ENCODE peak calls at places on chromosomes 16 and 17, in nine cellular contexts. H, U, O, E, Z, C, Q, K and R are unnamed samples. For H3K4me1, the result is how much of the 10 kb centered on the place peaks cover.

GRCh38 chr17:83137523-83137922 is 58.1 kb downstream of the METRNL start:
- DNase-seq in C (no peak), Q (no peak), O (peak), K (no peak), H (no peak), Z (no peak), E (peak), U (no peak), R (no peak)

GRCh38 chr16:23518435-23518891 is 8.2 kb upstream of the GGA2 start:
- DNase-seq in U (no peak), H (no peak), E (no peak), Q (peak), K (no peak), C (no peak), O (no peak), Z (no peak), R (no peak)

GRCh38 chr16:7097537-7097936 is 235.1 kb upstream of the RBFOX1 start:
- DNase-seq in C (no peak), O (no peak), Q (no peak), U (no peak), H (no peak), E (no peak), Z (no peak), K (no peak), R (no peak)

GRCh38 chr16:75836377-75837010 is 110.2 kb upstream of the CPHXL start:
- DNase-seq in Z (no peak), C (no peak), U (no peak), Q (no peak), K (no peak), H (no peak), O (no peak), E (no peak), R (no peak)

GRCh38 chr16:86449377-86450095 is 60.8 kb upstream of the FOXF1 start:
- DNase-seq in C (no peak), U (no peak), O (no peak), E (no peak), Z (no peak), H (no peak), Q (no peak), K (no peak), R (no peak)

GRCh38 chr16:87416826-87417471 is 24.8 kb downstream of the MAP1LC3B start:
- DNase-seq in O (no peak), E (peak), C (peak), U (no peak), H (peak), K (no peak), Z (no peak), Q (peak), R (no peak)

GRCh38 chr17:55426851-55427586 is 5.4 kb upstream of the MMD start:
- DNase-seq in H (no peak), E (no peak), Q (no peak), O (no peak), K (no peak), Z (no peak), C (no peak), U (no peak), R (no peak)

GRCh38 chr16:70526403-70526802 is 2.8 kb downstream of the SF3B3 start:
- DNase-seq in K (no peak), H (no peak), C (no peak), Z (no peak), O (no peak), Q (peak), U (no peak), E (no peak), R (no peak)

GRCh38 chr16:154223-155030 is 2.0 kb downstream of the HBZ start:
- DNase-seq in O (no peak), E (no peak), U (no peak), K (peak), C (peak), H (peak), Z (no peak), Q (peak), R (no peak)

GRCh38 chr17:65154770-65155589 is 17.8 kb downstream of the RGS9 start:
- DNase-seq in Z (no peak), O (no peak), H (no peak), Q (peak), E (no peak), C (no peak), U (no peak), K (no peak), R (no peak)

GRCh38 chr17:48641541-48642058 is 15.4 kb upstream of the HOXB9 start:
- DNase-seq in K (peak), U (no peak), O (no peak), Q (no peak), C (peak), E (peak), Z (no peak), H (no peak), R (no peak)

GRCh38 chr16:87895641-87896141 is 26.4 kb upstream of the SLC7A5 start:
- DNase-seq in Z (no peak), K (no peak), Q (peak), C (no peak), U (no peak), O (no peak), E (no peak), H (no peak), R (no peak)

GRCh38 chr17:41667280-41668008 is 21.2 kb upstream of the EIF1 start:
- DNase-seq in H (no peak), C (no peak), Z (peak), Q (no peak), K (no peak), E (peak), O (no peak), U (no peak), R (no peak)

GRCh38 chr16:84785843-84786538 is 33.8 kb upstream of the CRISPLD2 start:
- DNase-seq in C (no peak), K (no peak), Z (no peak), U (no peak), O (peak), Q (no peak), H (peak), E (peak), R (peak)

GRCh38 chr17:73765824-73766563 is 121.7 kb upstream of the SDK2 start:
- DNase-seq in O (no peak), E (no peak), Z (no peak), C (no peak), K (no peak), Q (no peak), U (no peak), H (no peak), R (no peak)

GRCh38 chr16:54288592-54289241 is 2.1 kb upstream of the IRX3 start:
- DNase-seq in O (no peak), C (peak), U (no peak), Z (no peak), Q (no peak), H (no peak), E (no peak), K (no peak), R (no peak)

GRCh38 chr16:4217246-4218131 is 24.4 kb downstream of the SRL start:
- DNase-seq in C (peak), E (no peak), O (no peak), Q (no peak), Z (peak), H (peak), U (no peak), K (no peak), R (no peak)

GRCh38 chr16:10964891-10965326 is 20.5 kb downstream of the CLEC16A start:
- DNase-seq in O (no peak), K (no peak), H (no peak), Z (no peak), U (no peak), Q (no peak), C (no peak), E (no peak), R (no peak)

GRCh38 chr17:65190467-65191095 is 53.4 kb downstream of the RGS9 start:
- DNase-seq in K (no peak), Z (no peak), O (no peak), U (no peak), H (no peak), E (no peak), Q (no peak), C (no peak), R (no peak)

GRCh38 chr17:54426287-54426886 is 474.3 kb upstream of the TOM1L1 start:
- DNase-seq in C (peak), H (peak), U (no peak), O (no peak), K (no peak), Q (peak), E (no peak), Z (no peak), R (no peak)

GRCh38 chr17:32497431-32498205 is 10.8 kb downstream of the CDK5R1 start:
- DNase-seq in O (no peak), C (no peak), U (no peak), Z (peak), K (no peak), H (no peak), Q (no peak), E (peak), R (no peak)

GRCh38 chr16:11205754-11206459 is 50.1 kb downstream of the SOCS1 start:
- DNase-seq in Z (no peak), E (no peak), O (no peak), K (no peak), C (no peak), Q (no peak), U (no peak), H (no peak), R (no peak)

GRCh38 chr17:59381716-59382570 is 50.5 kb downstream of the YPEL2 start:
- DNase-seq in O (peak), C (no peak), K (no peak), Z (no peak), H (no peak), Q (no peak), U (no peak), E (peak), R (no peak)

GRCh38 chr17:67156269-67157199 is 88.5 kb downstream of the HELZ start:
- DNase-seq in E (no peak), Q (no peak), U (no peak), H (no peak), C (no peak), Z (no peak), K (no peak), O (no peak), R (no peak)

GRCh38 chr17:49035470-49036269 is 38.5 kb downstream of the IGF2BP1 start:
- DNase-seq in E (no peak), K (peak), Q (peak), Z (peak), C (peak), H (peak), U (no peak), O (no peak), R (no peak)

DNA sequence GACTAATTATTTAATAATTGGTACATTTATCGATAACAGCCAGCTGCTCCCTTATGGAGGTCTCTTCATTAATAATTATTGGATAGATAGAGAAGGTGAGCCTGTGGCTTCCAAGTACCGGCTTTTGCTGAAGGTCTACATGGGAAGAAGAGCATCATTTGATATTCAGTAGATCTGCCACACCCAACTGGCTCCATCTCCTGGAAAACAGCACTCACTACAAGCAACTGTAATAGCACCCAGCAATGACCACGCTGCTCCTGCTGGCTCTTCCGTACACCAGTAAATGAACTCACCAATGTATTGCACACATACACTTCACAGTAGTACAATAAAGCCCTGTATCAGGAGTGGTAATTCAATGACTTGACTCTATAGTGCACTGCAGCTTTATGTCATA is 19.5 kb downstream of the MARVELD3 start:
- DNase-seq in C (peak), Q (peak), O (no peak), U (no peak), K (no peak), Z (no peak), H (peak), E (no peak), R (no peak)
- TF ChIP-seq CTCF in C (peak), Q (peak), O (peak), U (no peak), K (peak), Z (no peak), H (peak), E (no peak), R (no peak)

GRCh38 chr16:35596467-35596866 is 2137.1 kb downstream of the TP53TG3F start:
- DNase-seq in O (no peak), H (no peak), U (no peak), C (no peak), K (no peak), Z (no peak), E (no peak), Q (no peak), R (no peak)

GRCh38 chr16:35602116-35602515 is 2142.7 kb downstream of the TP53TG3F start:
- DNase-seq in K (no peak), O (no peak), U (no peak), Z (no peak), Q (no peak), H (no peak), C (no peak), E (no peak), R (no peak)

GRCh38 chr16:35599429-35600165 is 2140.2 kb downstream of the TP53TG3F start:
- DNase-seq in Q (no peak), U (no peak), C (no peak), K (no peak), Z (no peak), O (no peak), H (no peak), E (no peak), R (no peak)

GRCh38 chr16:35598696-35599332 is 2139.4 kb downstream of the TP53TG3F start:
- DNase-seq in K (no peak), O (no peak), U (no peak), Q (no peak), E (no peak), Z (no peak), H (no peak), C (no peak), R (no peak)
- H3K27ac ChIP-seq in K (no peak), O (peak), U (no peak), Q (no peak), E (no peak), Z (no peak), H (no peak), C (no peak), R (no peak)

GRCh38 chr17:63702223-63702577 is 2.3 kb upstream of the LIMD2 start:
- DNase-seq in C (no peak), K (no peak), Z (no peak), E (no peak), Q (peak), O (no peak), H (no peak), U (no peak), R (no peak)

GRCh38 chr17:63699638-63700527 is at the start of gene LIMD2:
- DNase-seq in K (peak), H (peak), U (no peak), Q (peak), Z (peak), O (peak), C (peak), E (peak), R (no peak)

GRCh38 chr17:63698886-63699637 is 863 bp downstream of the LIMD2 start:
- DNase-seq in E (peak), Z (peak), O (peak), Q (peak), K (peak), C (peak), U (no peak), H (no peak), R (no peak)

GRCh38 chr17:63701477-63702222 is 1.7 kb upstream of the LIMD2 start:
- DNase-seq in H (no peak), C (no peak), Q (peak), K (no peak), U (no peak), E (no peak), O (no peak), Z (no peak), R (no peak)

GRCh38 chr17:63700528-63701441 is 860 bp upstream of the LIMD2 start:
- DNase-seq in K (peak), Z (peak), C (peak), Q (peak), U (peak), H (peak), O (peak), E (peak), R (no peak)
- H3K4me1 ChIP-seq in K (under half), Z (under half), C (under half), Q (half or more), U (under half), H (half or more), O (under half), E (under half), R (under half)

GRCh38 chr17:46851029-46851741 is at the start of gene WNT9B:
- DNase-seq in C (peak), U (no peak), O (no peak), H (peak), Q (no peak), E (no peak), K (peak), Z (no peak), R (no peak)
- TF ChIP-seq CTCF in C (peak), U (no peak), O (no peak), H (peak), Q (no peak), E (no peak), K (peak), Z (no peak), R (no peak)

GRCh38 chr17:56909742-56910508 is 3.9 kb downstream of the TRIM25 start:
- DNase-seq in Z (no peak), Q (no peak), U (no peak), O (no peak), E (no peak), H (no peak), C (no peak), K (no peak), R (peak)
- H3K27ac ChIP-seq in Z (peak), Q (no peak), U (no peak), O (peak), E (no peak), H (no peak), C (no peak), K (no peak), R (peak)

DNA sequence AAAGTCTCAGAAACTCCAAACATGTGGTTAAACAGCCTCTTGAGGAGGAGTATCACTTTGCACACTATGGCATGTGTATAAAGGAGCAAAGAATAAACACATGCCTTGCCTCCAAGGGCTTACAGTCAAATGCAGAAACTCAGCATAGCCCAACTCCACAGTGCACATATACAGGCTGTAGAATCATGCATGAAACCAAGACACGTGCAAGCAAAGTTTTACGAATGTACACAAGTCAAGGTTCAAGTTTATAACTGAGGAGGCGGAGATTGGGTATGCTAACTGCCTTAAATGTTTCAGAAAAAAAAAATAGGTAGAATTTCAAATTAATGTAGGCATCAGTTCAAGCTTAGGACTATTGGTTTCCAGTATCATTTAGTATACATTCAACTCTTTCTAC is 321.1 kb downstream of the SOX9 start:
- DNase-seq in E (peak), C (no peak), Z (no peak), Q (no peak), K (no peak), O (no peak), H (no peak), U (no peak), R (no peak)
- H3K4me1 ChIP-seq in E (under half), C (under half), Z (under half), Q (under half), K (under half), O (under half), H (under half), U (under half), R (under half)

DNA sequence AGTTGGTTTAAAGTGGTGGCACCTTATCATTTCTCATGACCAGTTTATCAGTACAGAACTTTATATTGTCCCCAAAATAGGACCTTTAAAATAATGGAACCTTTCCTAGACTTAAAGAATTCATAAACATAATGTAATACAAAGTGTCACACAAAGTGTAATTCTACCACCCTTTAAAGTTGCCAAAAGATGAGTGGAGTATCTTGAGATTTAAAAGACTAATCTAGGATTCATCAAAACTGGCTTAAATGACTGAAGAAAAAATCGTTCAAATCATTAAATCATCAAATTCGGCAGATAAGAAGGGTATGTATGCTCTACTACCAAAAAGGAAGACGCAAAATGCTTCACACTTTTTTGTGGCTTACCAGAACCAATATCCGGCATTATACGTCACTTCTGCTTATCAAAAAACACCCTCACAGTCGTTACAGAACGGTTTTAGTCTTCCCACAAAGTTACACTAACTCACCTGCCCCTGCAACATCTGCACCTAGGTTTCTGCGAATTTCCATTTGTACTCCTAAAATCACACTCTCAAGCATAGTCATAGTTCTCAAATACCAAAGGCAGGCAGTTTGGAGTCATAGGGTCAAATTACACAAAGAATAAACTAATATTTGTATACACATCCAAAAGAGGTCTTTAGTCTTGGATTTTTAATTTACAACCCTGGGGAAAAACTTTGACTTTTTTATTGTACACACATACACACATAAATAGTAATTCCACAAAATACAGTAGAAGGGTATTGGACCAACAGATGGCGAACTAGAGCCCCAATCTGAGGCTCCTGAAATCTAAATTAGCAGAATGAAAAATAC is 1.4 kb upstream of the KANSL1 start:
- DNase-seq in O (no peak), Q (peak), U (no peak), C (peak), Z (no peak), H (peak), K (no peak), E (no peak), R (no peak)
- TF ChIP-seq CTCF in O (peak), Q (peak), U (peak), C (peak), Z (peak), H (peak), K (peak), E (no peak), R (peak)

GRCh38 chr16:52384378-52384777 is 162.6 kb downstream of the TOX3 start:
- DNase-seq in H (no peak), Z (no peak), O (no peak), K (no peak), Q (no peak), E (no peak), U (no peak), C (no peak), R (no peak)

GRCh38 chr16:52389045-52389444 is 157.9 kb downstream of the TOX3 start:
- DNase-seq in Z (no peak), E (no peak), C (no peak), U (no peak), O (no peak), Q (no peak), K (no peak), H (no peak), R (no peak)

GRCh38 chr16:52383071-52383470 is 163.9 kb downstream of the TOX3 start:
- DNase-seq in H (no peak), Z (no peak), E (no peak), Q (no peak), K (no peak), O (no peak), U (no peak), C (peak), R (no peak)

GRCh38 chr16:52383640-52384292 is 163.2 kb downstream of the TOX3 start:
- DNase-seq in U (no peak), K (no peak), Z (no peak), C (no peak), Q (no peak), E (no peak), H (no peak), O (no peak), R (no peak)

GRCh38 chr16:52386694-52387093 is 160.2 kb downstream of the TOX3 start:
- DNase-seq in O (no peak), E (no peak), U (no peak), C (no peak), Q (no peak), Z (no peak), K (no peak), H (no peak), R (no peak)
- H3K27ac ChIP-seq in O (no peak), E (no peak), U (no peak), C (no peak), Q (no peak), Z (no peak), K (no peak), H (no peak), R (no peak)

GRCh38 chr17:80790021-80790765 is 201.4 kb upstream of the CHMP6 start:
- DNase-seq in Z (no peak), C (no peak), K (no peak), U (no peak), Q (peak), O (no peak), H (no peak), E (no peak), R (no peak)
- H3K4me1 ChIP-seq in Z (half or more), C (under half), K (under half), U (under half), Q (under half), O (under half), H (half or more), E (half or more), R (under half)